ENCODE peak calls at places on chromosomes 16 and 17, in four cellular contexts. N, I, A and O are unnamed samples.

GRCh38 chr16:4728676-4729075 is 5.4 kb downstream of the ANKS3 start:
- DNase-seq in N (no peak), I (no peak), A (no peak), O (no peak)

GRCh38 chr17:13596241-13596941 is 5.3 kb downstream of the HS3ST3A1 start:
- DNase-seq in I (no peak), A (no peak), N (no peak), O (no peak)

GRCh38 chr17:56291226-56291805 is 138.0 kb downstream of the ANKFN1 start:
- DNase-seq in A (no peak), I (no peak), N (no peak), O (no peak)

GRCh38 chr17:4980644-4981216 is 6.7 kb downstream of the CAMTA2 start:
- DNase-seq in A (peak), N (peak), I (no peak), O (peak)

GRCh38 chr17:60601443-60602384 is 1.7 kb downstream of the PPM1D start:
- DNase-seq in I (peak), N (peak), A (peak), O (peak)

GRCh38 chr17:21455761-21456160 is 79.6 kb downstream of the KCNJ12 start:
- DNase-seq in A (no peak), N (no peak), I (no peak), O (no peak)

GRCh38 chr16:87709677-87710076 is 56.1 kb downstream of the KLHDC4 start:
- DNase-seq in A (no peak), N (no peak), I (no peak), O (no peak)

GRCh38 chr17:60678118-60678444 is 430 bp downstream of the BCAS3 start:
- DNase-seq in A (no peak), I (no peak), N (no peak), O (no peak)

GRCh38 chr16:13113786-13114185 is 212.4 kb downstream of the SHISA9 start:
- DNase-seq in A (no peak), I (no peak), N (no peak), O (no peak)

GRCh38 chr17:28325221-28325620 is 6.2 kb downstream of the TMEM97 start:
- DNase-seq in I (no peak), N (no peak), A (no peak), O (no peak)

GRCh38 chr17:19904924-19905323 is 37.2 kb upstream of the ULK2 start:
- DNase-seq in A (no peak), N (no peak), I (no peak), O (no peak)

GRCh38 chr17:74442670-74443515 is 11.0 kb downstream of the GPRC5C start:
- DNase-seq in A (peak), N (peak), I (no peak), O (peak)

GRCh38 chr16:49604602-49605001 is 231.0 kb downstream of the C16orf78 start:
- DNase-seq in I (no peak), A (no peak), N (no peak), O (no peak)

GRCh38 chr17:48542956-48543853 is 1.7 kb downstream of the HOXB2 start:
- DNase-seq in N (no peak), A (peak), I (no peak), O (no peak)

GRCh38 chr16:53743149-53743566 is 39.2 kb downstream of the FTO start:
- DNase-seq in I (no peak), A (peak), N (peak), O (peak)

GRCh38 chr16:90077757-90078593 is 844 bp upstream of the PRDM7 start:
- DNase-seq in A (peak), N (no peak), I (no peak), O (peak)

GRCh38 chr17:62662855-62663254 is 35.4 kb downstream of the MRC2 start:
- DNase-seq in I (no peak), A (no peak), N (no peak), O (no peak)

GRCh38 chr17:58337600-58338453 is 9.2 kb upstream of the TSPOAP1 start:
- DNase-seq in N (peak), A (no peak), I (peak), O (peak)

GRCh38 chr17:2237521-2237921 is 66.1 kb downstream of the SMG6 start:
- DNase-seq in A (no peak), N (no peak), I (no peak), O (no peak)

GRCh38 chr17:66270106-66270505 is 32.3 kb upstream of the PRKCA start:
- DNase-seq in A (peak), I (no peak), N (no peak), O (no peak)

GRCh38 chr17:66275651-66276050 is 26.8 kb upstream of the PRKCA start:
- DNase-seq in A (peak), N (peak), I (no peak), O (no peak)

GRCh38 chr17:66271512-66271911 is 30.9 kb upstream of the PRKCA start:
- DNase-seq in N (no peak), I (no peak), A (no peak), O (no peak)

GRCh38 chr17:66273391-66273722 is 29.1 kb upstream of the PRKCA start:
- DNase-seq in N (no peak), A (no peak), I (no peak), O (no peak)

GRCh38 chr17:66272699-66273390 is 29.6 kb upstream of the PRKCA start:
- DNase-seq in I (no peak), N (no peak), A (peak), O (peak)
- TF ChIP-seq MYC in I (no peak), N (no peak), A (no peak), O (no peak)

DNA sequence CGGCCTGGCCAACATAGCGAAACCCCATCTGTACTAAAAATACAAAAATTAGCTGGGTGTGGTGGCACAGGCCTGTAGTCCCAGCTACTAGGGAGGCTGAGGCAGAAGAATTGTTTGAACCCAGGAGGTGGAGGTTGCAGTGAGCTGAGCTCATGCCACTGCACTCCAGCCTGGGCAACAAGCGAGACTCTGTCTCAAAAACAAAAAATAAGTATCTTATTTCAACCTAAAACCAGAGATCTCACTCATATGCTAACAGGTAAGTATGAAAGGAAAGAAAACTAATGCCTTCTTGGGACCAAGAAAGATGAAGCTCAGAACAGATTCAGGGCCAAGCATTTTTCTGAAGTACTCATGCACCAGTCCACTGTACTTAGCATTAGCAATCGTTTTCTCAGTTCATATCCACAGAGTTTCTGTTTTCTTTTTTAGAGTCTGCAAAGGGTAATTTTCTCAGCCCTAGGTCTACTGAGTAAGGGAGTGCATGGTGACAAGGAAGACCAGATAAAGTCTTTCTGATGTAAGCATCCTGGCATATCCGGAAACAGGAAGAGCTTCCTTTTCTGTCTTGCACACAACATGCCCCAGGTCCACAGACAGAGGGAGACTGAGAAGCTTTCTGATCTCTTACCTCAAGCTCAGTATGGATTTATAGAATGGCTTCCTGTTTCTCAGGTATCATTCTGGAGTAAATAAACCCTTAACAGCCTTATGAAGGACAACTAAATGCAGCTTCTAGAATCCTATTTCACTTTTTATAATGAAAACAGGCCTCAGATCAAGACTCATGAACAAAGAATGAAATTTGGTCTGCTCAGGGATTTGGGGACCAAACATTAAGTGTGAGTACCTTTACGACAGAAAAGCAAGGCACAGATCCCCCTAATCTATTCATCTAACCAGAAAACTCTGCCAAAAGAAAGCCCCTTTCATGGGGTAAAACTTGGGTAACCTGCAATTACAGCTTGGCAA is 38.7 kb upstream of the FOXJ1 start:
- DNase-seq in I (peak), A (peak), N (no peak), O (peak)
- TF ChIP-seq USF2 in I (no peak), A (no peak), N (no peak), O (no peak)

GRCh38 chr17:40498281-40499084 is 2.9 kb downstream of the TNS4 start:
- DNase-seq in A (no peak), I (no peak), N (no peak), O (no peak)
- H3K4me2 ChIP-seq in A (peak), I (no peak), N (no peak), O (no peak)

GRCh38 chr16:76035689-76036088 is 241.5 kb upstream of the CNTNAP4 start:
- DNase-seq in N (no peak), A (peak), I (no peak), O (no peak)
- TF ChIP-seq MYC in N (no peak), A (no peak), I (no peak), O (no peak)

DNA sequence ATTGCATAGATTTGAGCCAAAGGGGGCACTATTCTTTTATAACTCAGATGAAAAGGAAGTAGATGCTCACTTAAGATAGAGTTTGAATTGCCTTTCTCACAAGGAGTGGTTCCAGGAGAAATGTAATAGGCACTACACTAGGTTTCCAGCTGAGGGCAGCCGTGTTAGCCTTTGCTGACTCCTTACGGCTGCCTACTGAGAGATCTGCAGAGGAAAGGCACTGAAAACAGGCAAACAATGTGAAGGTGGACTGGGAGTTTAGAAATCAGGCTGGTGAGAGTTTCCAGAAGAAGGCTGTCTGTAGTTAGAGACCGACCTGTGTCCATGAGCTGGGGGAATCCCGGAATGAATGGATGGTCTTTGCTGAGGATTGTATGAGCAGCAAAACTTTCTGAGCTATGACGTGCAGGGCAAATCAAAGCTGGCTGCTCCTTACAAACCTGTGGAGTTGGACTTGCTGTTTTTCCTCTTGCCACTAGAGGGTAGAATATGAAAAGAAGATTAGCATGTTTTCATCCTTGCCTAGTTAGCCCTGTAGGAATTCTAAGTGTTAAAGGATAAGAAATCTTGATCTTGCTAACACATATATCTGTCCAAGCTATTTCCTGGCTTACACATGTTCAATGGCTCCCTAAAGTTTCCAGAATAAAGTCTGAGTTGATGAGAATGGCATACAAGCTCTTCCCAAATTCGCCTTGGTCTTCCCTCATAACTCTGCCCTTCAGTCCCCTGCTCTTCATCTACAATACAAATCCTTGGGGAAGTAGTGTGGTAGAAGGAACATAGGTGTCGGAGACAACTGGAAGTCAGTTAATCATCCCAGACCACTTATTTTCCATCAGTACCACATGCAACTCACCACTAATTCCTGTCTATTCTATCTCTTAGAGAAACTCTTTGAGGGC is 20.1 kb upstream of the TAOK1 start:
- DNase-seq in N (peak), I (peak), A (peak), O (peak)
- TF ChIP-seq USF2 in N (no peak), I (no peak), A (no peak), O (no peak)

GRCh38 chr17:76478097-76478496 is 10.7 kb downstream of the AANAT start:
- DNase-seq in I (no peak), N (no peak), A (no peak), O (no peak)
- H3K4me2 ChIP-seq in I (no peak), N (no peak), A (no peak), O (no peak)

GRCh38 chr17:82013772-82014321 is 8.8 kb downstream of the CENPX start:
- DNase-seq in I (no peak), A (no peak), N (peak), O (no peak)

GRCh38 chr17:82011617-82012481 is 10.8 kb downstream of the CENPX start:
- DNase-seq in A (no peak), N (no peak), I (no peak), O (no peak)

GRCh38 chr17:82012482-82013295 is 10.0 kb downstream of the CENPX start:
- DNase-seq in I (no peak), N (no peak), A (no peak), O (no peak)

GRCh38 chr17:82014432-82014831 is 8.2 kb downstream of the CENPX start:
- DNase-seq in I (no peak), N (no peak), A (no peak), O (no peak)

GRCh38 chr17:82013341-82013740 is 9.3 kb downstream of the CENPX start:
- DNase-seq in N (no peak), I (no peak), A (no peak), O (no peak)
- TF ChIP-seq MYC in N (no peak), I (no peak), A (no peak), O (no peak)

GRCh38 chr16:22622703-22623102 is 112.0 kb downstream of the NPIPB5 start:
- DNase-seq in I (no peak), A (no peak), N (no peak), O (no peak)

GRCh38 chr16:22621571-22622148 is 111.0 kb downstream of the NPIPB5 start:
- DNase-seq in N (no peak), A (no peak), I (no peak), O (no peak)

GRCh38 chr16:22624038-22624656 is 113.5 kb downstream of the NPIPB5 start:
- DNase-seq in A (no peak), N (no peak), I (no peak), O (no peak)

GRCh38 chr16:22624759-22625533 is 114.3 kb downstream of the NPIPB5 start:
- DNase-seq in N (no peak), I (no peak), A (no peak), O (no peak)

DNA sequence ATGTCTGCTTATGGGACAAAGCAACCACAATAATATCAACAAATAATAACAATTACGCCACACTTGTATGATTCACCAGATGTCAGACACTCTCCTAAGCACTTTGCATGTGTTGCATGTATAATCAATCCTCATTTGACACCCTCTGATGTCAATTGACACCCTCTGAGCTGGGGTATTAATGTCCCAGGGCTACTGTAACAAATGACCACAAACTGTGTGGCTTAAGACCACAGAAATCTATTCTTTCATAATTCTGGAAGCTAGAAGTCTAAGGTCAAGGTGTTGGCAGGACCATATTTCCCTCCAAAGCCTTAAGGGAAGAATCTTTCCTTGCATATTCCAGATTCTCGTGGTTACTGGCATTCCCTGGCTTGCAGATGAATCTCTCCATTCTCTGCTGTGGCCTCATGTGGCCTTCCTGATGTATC is 112.7 kb downstream of the NPIPB5 start:
- DNase-seq in N (no peak), A (no peak), I (no peak), O (no peak)
- TF ChIP-seq USF2 in N (no peak), A (no peak), I (no peak), O (no peak)